ENCODE peak calls at places on chromosomes 1 and 21, in seven cellular contexts. P is T-helper 9 cell, L is mesendoderm, Z is ecto neural progenitor cell, T is RPMI8226, H is Right ventricle myocardium inferior, I is SJCRH30. J is an unnamed sample.

GRCh38 chr1:22850681-22851080 is 122.0 kb downstream of the LACTBL1 start:
- DNase-seq in T (no peak), P (no peak), I (no peak), Z (no peak), H (no peak), L (no peak), J (no peak)

GRCh38 chr1:204225841-204226745 is 12.3 kb upstream of the GOLT1A start:
- DNase-seq in L (no peak), I (no peak), Z (no peak), P (no peak), H (no peak), T (no peak), J (no peak)

GRCh38 chr1:31625561-31626272 is 8.2 kb downstream of the HCRTR1 start:
- DNase-seq in T (no peak), H (no peak), L (no peak), P (no peak), I (no peak), Z (no peak), J (no peak)

GRCh38 chr1:157993179-157994080 is at the start of gene KIRREL1:
- DNase-seq in P (no peak), H (no peak), Z (peak), T (peak), L (peak), I (peak), J (no peak)

GRCh38 chr1:69952691-69953090 is 252.7 kb downstream of the LRRC40 start:
- DNase-seq in L (no peak), P (no peak), H (no peak), I (no peak), Z (no peak), T (no peak), J (no peak)

GRCh38 chr1:207828485-207829158 is 76.8 kb downstream of the CD46 start:
- DNase-seq in T (peak), L (peak), H (peak), Z (peak), I (peak), P (peak), J (peak)

GRCh38 chr1:229150518-229150917 is 120.4 kb upstream of the RAB4A start:
- DNase-seq in Z (no peak), P (no peak), T (no peak), I (no peak), H (no peak), L (no peak), J (no peak)

GRCh38 chr1:230385173-230385480 is 41.0 kb downstream of the PGBD5 start:
- DNase-seq in L (no peak), I (no peak), T (no peak), P (no peak), Z (no peak), H (no peak), J (no peak)

GRCh38 chr1:10398734-10399486 is at the start of gene PGD:
- DNase-seq in Z (peak), L (peak), H (peak), I (peak), T (peak), P (peak), J (peak)

GRCh38 chr1:114130846-114131525 is 22.7 kb downstream of the SYT6 start:
- DNase-seq in T (no peak), H (no peak), P (no peak), L (no peak), Z (no peak), I (no peak), J (no peak)

GRCh38 chr1:47682198-47682597 is 244.4 kb downstream of the FOXD2 start:
- DNase-seq in P (no peak), Z (peak), I (no peak), T (no peak), H (no peak), L (no peak), J (no peak)

GRCh38 chr1:21254335-21254951 is 35.8 kb downstream of the ECE1 start:
- DNase-seq in Z (no peak), H (peak), I (peak), P (no peak), L (no peak), T (no peak), J (no peak)

GRCh38 chr1:151061012-151061401 is 810 bp downstream of the MLLT11 start:
- DNase-seq in P (no peak), H (no peak), I (peak), Z (no peak), L (peak), T (no peak), J (peak)

GRCh38 chr1:200260587-200261335 is 149.1 kb downstream of the ZNF281 start:
- DNase-seq in L (no peak), H (no peak), I (no peak), Z (no peak), P (no peak), T (no peak), J (no peak)

GRCh38 chr1:8873506-8874229 is 4.8 kb downstream of the ENO1 start:
- DNase-seq in I (peak), L (peak), T (peak), P (peak), Z (no peak), H (peak), J (no peak)

GRCh38 chr1:204081156-204081790 is 8.4 kb downstream of the SOX13 start:
- DNase-seq in P (no peak), T (no peak), I (no peak), L (peak), H (no peak), Z (peak), J (no peak)

GRCh38 chr1:44775930-44776748 is 799 bp downstream of the RPS8 start:
- DNase-seq in P (no peak), T (peak), Z (no peak), H (no peak), L (peak), I (no peak), J (no peak)

GRCh38 chr21:46634427-46634826 is 1.0 kb upstream of the PRMT2 start:
- DNase-seq in T (no peak), Z (no peak), L (no peak), H (no peak), I (peak), P (no peak), J (no peak)

GRCh38 chr1:208156310-208156709 is 87.9 kb downstream of the PLXNA2 start:
- DNase-seq in L (no peak), I (no peak), Z (no peak), T (no peak), H (no peak), P (no peak), J (no peak)

GRCh38 chr1:157775101-157775870 is 1.6 kb downstream of the FCRL2 start:
- DNase-seq in P (no peak), L (no peak), I (no peak), Z (no peak), T (peak), H (no peak), J (no peak)

GRCh38 chr1:166036092-166036491 is 130.7 kb downstream of the FAM78B start:
- DNase-seq in L (peak), P (no peak), I (no peak), H (no peak), T (no peak), Z (no peak), J (no peak)

GRCh38 chr1:216617081-216617480 is 106.1 kb downstream of the ESRRG start:
- DNase-seq in H (no peak), T (no peak), L (no peak), Z (no peak), P (no peak), I (no peak), J (no peak)

GRCh38 chr1:36377776-36378175 is 7.9 kb downstream of the STK40 start:
- DNase-seq in T (no peak), P (no peak), Z (no peak), L (no peak), I (no peak), H (no peak), J (no peak)

GRCh38 chr1:38190978-38191377 is 144.4 kb upstream of the POU3F1 start:
- DNase-seq in L (no peak), H (no peak), I (no peak), Z (no peak), P (no peak), T (no peak), J (no peak)

GRCh38 chr1:209567788-209568187 is 15.7 kb upstream of the CAMK1G start:
- DNase-seq in Z (no peak), T (no peak), H (no peak), P (no peak), I (peak), L (no peak), J (no peak)

GRCh38 chr1:89836997-89837909 is 16.4 kb downstream of the LRRC8D start:
- DNase-seq in P (no peak), H (no peak), Z (no peak), I (no peak), L (peak), T (no peak), J (no peak)

J was measured in NCI-H1930.